ENCODE peak calls at places on chromosomes 11 and 22, in four cellular contexts. One of them, this sample, is unnamed.

GRCh38 chr22:49754674-49755590 is 72.7 kb downstream of the BRD1 start:
- DNase-seq in cardiac fibroblast: no peak
- DNase-seq in Right ventricle myocardium superior: no peak
- DNase-seq in psoas muscle: no peak
- DNase-seq in this sample: no peak

GRCh38 chr11:37613031-37613430 is 1015.0 kb upstream of the RAG2 start:
- DNase-seq in cardiac fibroblast: no peak
- DNase-seq in Right ventricle myocardium superior: no peak
- DNase-seq in psoas muscle: no peak
- DNase-seq in this sample: no peak

GRCh38 chr11:12029738-12030363 is 21.4 kb upstream of the DKK3 start:
- DNase-seq in psoas muscle: no peak
- DNase-seq in cardiac fibroblast: no peak
- DNase-seq in Right ventricle myocardium superior: no peak
- DNase-seq in this sample: no peak

GRCh38 chr11:36018967-36019596 is 75.2 kb downstream of the LDLRAD3 start:
- DNase-seq in psoas muscle: no peak
- DNase-seq in Right ventricle myocardium superior: no peak
- DNase-seq in cardiac fibroblast: no peak
- DNase-seq in this sample: no peak

GRCh38 chr11:71991494-71991893 is 7.2 kb upstream of the IL18BP start:
- DNase-seq in Right ventricle myocardium superior: no peak
- DNase-seq in psoas muscle: no peak
- DNase-seq in cardiac fibroblast: no peak
- DNase-seq in this sample: no peak

GRCh38 chr11:17991799-17992433 is 20.9 kb downstream of the SERGEF start:
- DNase-seq in psoas muscle: no peak
- DNase-seq in Right ventricle myocardium superior: no peak
- DNase-seq in cardiac fibroblast: peak
- DNase-seq in this sample: no peak

GRCh38 chr11:121929581-121929980 is 186.4 kb downstream of the BLID start:
- DNase-seq in Right ventricle myocardium superior: peak
- DNase-seq in cardiac fibroblast: peak
- DNase-seq in psoas muscle: peak
- DNase-seq in this sample: no peak

GRCh38 chr11:79237676-79238075 is 203.2 kb downstream of the TENM4 start:
- DNase-seq in Right ventricle myocardium superior: no peak
- DNase-seq in psoas muscle: no peak
- DNase-seq in cardiac fibroblast: peak
- DNase-seq in this sample: no peak